ENCODE peak calls at places on chromosomes 2 and 18, in seven cellular contexts. Z is tibial artery, V is PC-3, T is adrenal gland, E is uterus, N is transverse colon, X is AG04450. S is an unnamed sample.

GRCh38 chr2:225002039-225002655 is 40.1 kb downstream of the DOCK10 start:
- DNase-seq in E (peak; percentile 25), N (peak; percentile 69), Z (no peak), V (peak; percentile 79), T (peak; percentile 79), X (no peak), S (no peak)

GRCh38 chr18:48541026-48541746 is 2.4 kb downstream of the CTIF start:
- DNase-seq in V (peak; percentile 50), E (peak; percentile 65), Z (peak; percentile 89), X (no peak), T (peak; percentile 74), N (peak; percentile 75), S (peak; percentile 89)

GRCh38 chr2:180334514-180334913 is 327.4 kb upstream of the CWC22 start:
- DNase-seq in X (no peak), N (no peak), T (no peak), E (no peak), Z (no peak), V (no peak), S (no peak)

GRCh38 chr2:48952071-48952604 is 196.6 kb upstream of the LHCGR start:
- DNase-seq in N (no peak), T (no peak), X (no peak), V (no peak), E (no peak), Z (no peak), S (no peak)

GRCh38 chr2:86037141-86037794 is 68.4 kb downstream of the POLR1A start:
- DNase-seq in T (peak; percentile 36), V (no peak), X (peak; percentile 84), Z (peak; percentile 82), E (peak; percentile 91), N (peak; percentile 49), S (peak; percentile 89)

GRCh38 chr2:176152350-176153181 is 1.2 kb downstream of the HOXD4 start:
- DNase-seq in T (no peak), V (no peak), N (no peak), Z (no peak), E (no peak), X (no peak), S (no peak)

GRCh38 chr2:166057363-166058169 is 70.3 kb downstream of the SCN1A start:
- DNase-seq in V (peak; percentile 68), E (no peak), N (no peak), T (no peak), X (no peak), Z (no peak), S (no peak)

GRCh38 chr18:28666216-28666615 is 489.3 kb upstream of the CDH2 start:
- DNase-seq in X (no peak), T (no peak), N (no peak), V (peak; percentile 17), Z (no peak), E (no peak), S (no peak)

GRCh38 chr18:22831441-22831904 is 101.7 kb upstream of the RBBP8 start:
- DNase-seq in T (no peak), E (peak; percentile 31), N (peak; percentile 38), X (peak; percentile 61), V (peak; percentile 57), Z (no peak), S (no peak)

GRCh38 chr18:74613390-74613789 is 15.7 kb downstream of the ZNF407 start:
- DNase-seq in V (no peak), Z (no peak), E (no peak), T (no peak), N (no peak), X (no peak), S (no peak)

GRCh38 chr2:234261736-234262135 is 211.2 kb downstream of the SPP2 start:
- DNase-seq in V (no peak), X (no peak), N (no peak), E (no peak), Z (no peak), T (no peak), S (no peak)

GRCh38 chr2:36780231-36780808 is 83.8 kb downstream of the VIT start:
- DNase-seq in N (no peak), E (no peak), Z (no peak), V (peak; percentile 86), X (peak; percentile 38), T (no peak), S (no peak)

GRCh38 chr2:230909841-230910545 is 15.0 kb downstream of the GPR55 start:
- DNase-seq in V (no peak), X (no peak), N (peak; percentile 3), E (peak; percentile 2), Z (peak; percentile 41), T (no peak), S (peak; percentile 55)

GRCh38 chr2:160271166-160272086 is 71.4 kb upstream of the ITGB6 start:
- DNase-seq in X (no peak), Z (no peak), N (no peak), E (peak; percentile 31), T (no peak), V (no peak), S (peak; percentile 73)

GRCh38 chr18:72206814-72207213 is 337.3 kb downstream of the CBLN2 start:
- DNase-seq in Z (no peak), N (no peak), E (no peak), X (no peak), V (no peak), T (no peak), S (no peak)

GRCh38 chr2:20120569-20121416 is 69.4 kb upstream of the LAPTM4A start:
- DNase-seq in V (no peak), Z (no peak), T (no peak), N (no peak), X (no peak), E (no peak), S (no peak)

GRCh38 chr18:2444201-2444875 is 127.0 kb downstream of the METTL4 start:
- DNase-seq in T (no peak), N (no peak), E (no peak), V (no peak), X (no peak), Z (no peak), S (no peak)

GRCh38 chr18:35060092-35060491 is 18.9 kb downstream of the MAPRE2 start:
- DNase-seq in E (no peak), N (no peak), Z (no peak), X (no peak), V (no peak), T (no peak), S (no peak)

GRCh38 chr18:48634975-48635374 is 96.1 kb downstream of the CTIF start:
- DNase-seq in T (no peak), V (no peak), X (no peak), Z (no peak), E (no peak), N (no peak), S (no peak)

GRCh38 chr2:113281920-113282746 is 3.4 kb upstream of the PAX8 start:
- DNase-seq in E (no peak), V (no peak), Z (no peak), T (no peak), N (no peak), X (no peak), S (no peak)

GRCh38 chr2:234446404-234447076 is 50.3 kb downstream of the ARL4C start:
- DNase-seq in N (peak; percentile 71), V (no peak), T (peak; percentile 55), E (peak; percentile 30), X (no peak), Z (peak; percentile 80), S (peak; percentile 81)

GRCh38 chr18:45004531-45004930 is 323.8 kb downstream of the SETBP1 start:
- DNase-seq in T (no peak), V (no peak), Z (no peak), X (no peak), N (no peak), E (no peak), S (no peak)

GRCh38 chr2:218982312-218983262 is 2.4 kb downstream of the FEV start:
- DNase-seq in N (no peak), T (no peak), Z (no peak), X (no peak), E (no peak), V (no peak), S (no peak)

GRCh38 chr2:218981390-218982311 is 3.3 kb downstream of the FEV start:
- DNase-seq in E (no peak), N (peak; percentile 46), Z (no peak), T (no peak), V (no peak), X (no peak), S (peak; percentile 67)

GRCh38 chr2:218983263-218983970 is 1.6 kb downstream of the FEV start:
- DNase-seq in V (no peak), X (no peak), Z (no peak), N (no peak), E (no peak), T (no peak), S (no peak)

GRCh38 chr2:218980800-218981389 is 4.1 kb downstream of the FEV start:
- DNase-seq in E (no peak), Z (no peak), V (no peak), X (no peak), T (no peak), N (no peak), S (no peak)

GRCh38 chr2:218979846-218980738 is 4.9 kb downstream of the FEV start:
- DNase-seq in X (no peak), V (peak; percentile 89), Z (peak; percentile 82), T (peak; percentile 86), N (peak; percentile 89), E (peak; percentile 67), S (peak; percentile 92)
- H3K27me3 ChIP-seq in X (peaks cover 69% of the 10 kb centered on the region), V (peaks cover 26% of the 10 kb centered on the region), Z (peaks cover 7% of the 10 kb centered on the region), T (peaks cover 56% of the 10 kb centered on the region), N (peaks cover 95% of the 10 kb centered on the region), E (peaks cover 51% of the 10 kb centered on the region), S (peaks cover 96% of the 10 kb centered on the region)

GRCh38 chr2:59900728-59901452 is 652.6 kb downstream of the BCL11A start:
- DNase-seq in N (no peak), X (no peak), Z (no peak), E (no peak), V (no peak), T (peak; percentile 37), S (no peak)
- TF ChIP-seq CTCF in N (no peak), X (no peak), Z (no peak), E (no peak), V (no peak), T (no peak), S (no peak)

DNA sequence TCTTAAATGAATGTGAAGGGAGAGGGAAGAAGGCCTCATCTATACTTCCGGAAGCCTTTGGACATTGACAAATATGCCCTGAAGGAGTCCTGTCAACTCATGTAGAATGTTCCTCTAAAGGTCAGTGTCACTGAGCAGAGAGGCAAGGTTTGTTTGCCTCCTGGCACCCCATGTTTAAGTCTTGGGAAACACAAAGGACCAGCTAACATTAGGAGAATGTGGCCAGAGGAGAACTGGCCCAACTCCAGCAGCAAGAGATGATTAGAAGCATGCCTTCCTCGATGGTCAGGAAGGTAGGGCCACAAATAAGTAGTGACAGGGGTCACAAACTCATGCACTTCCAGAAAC is 5.7 kb downstream of the DYSF start:
- DNase-seq in E (no peak), Z (no peak), T (no peak), X (no peak), V (no peak), N (no peak), S (no peak)
- H3K27ac ChIP-seq in E (no peak overlapping the region), Z (peak overlapping the region; percentile 67), T (no peak overlapping the region), X (no peak overlapping the region), V (no peak overlapping the region), N (no peak overlapping the region), S (no peak overlapping the region)

GRCh38 chr2:63051795-63052333 is 1.2 kb downstream of the OTX1 start:
- DNase-seq in E (no peak), X (no peak), N (no peak), V (no peak), Z (no peak), T (no peak), S (no peak)
- H3K27me3 ChIP-seq in E (peaks cover 60% of the 10 kb centered on the region), X (peaks cover 95% of the 10 kb centered on the region), N (peaks cover 100% of the 10 kb centered on the region), V (no peaks in the 10 kb centered on the region), Z (peaks cover 11% of the 10 kb centered on the region), T (peaks cover 75% of the 10 kb centered on the region), S (peaks cover 100% of the 10 kb centered on the region)

S was measured in upper lobe of right lung.